ENCODE peak calls at places on chromosomes 4 and X, in seven cellular contexts. F is GM12865, M is lower lobe of right lung, C is psoas muscle, J is fibroblast of the aortic adventitia, T is brain microvascular endothelial cell, Z is cardiac muscle cell. P is an unnamed sample.

GRCh38 chr4:4519296-4519898 is 22.5 kb downstream of the STX18 start:
- DNase-seq in F (no peak), M (no peak), C (no peak), J (peak), T (no peak), Z (peak), P (peak)

GRCh38 chr4:127776620-127777019 is 5.5 kb upstream of the HSPA4L start:
- DNase-seq in F (no peak), M (no peak), C (no peak), J (no peak), T (no peak), Z (no peak), P (peak)

GRCh38 chr4:90951037-90951436 is 823.8 kb downstream of the CCSER1 start:
- DNase-seq in F (no peak), M (no peak), C (no peak), J (no peak), T (peak), Z (no peak), P (peak)

GRCh38 chr4:43394976-43395375 is 502.5 kb downstream of the GRXCR1 start:
- DNase-seq in F (no peak), M (no peak), C (no peak), J (peak), T (peak), Z (no peak), P (peak)

GRCh38 chrX:43474321-43474720 is 181.8 kb upstream of the MAOA start:
- DNase-seq in F (no peak), M (no peak), C (no peak), J (no peak), T (no peak), Z (no peak), P (peak)

GRCh38 chr4:866761-867390 is 40.9 kb upstream of the CPLX1 start:
- DNase-seq in F (no peak), M (no peak), C (no peak), J (no peak), T (peak), Z (no peak), P (peak)

GRCh38 chr4:164648849-164649212 is 105.1 kb upstream of the SMIM31 start:
- DNase-seq in F (no peak), M (no peak), C (no peak), J (no peak), T (no peak), Z (no peak), P (no peak)

GRCh38 chrX:5632061-5632614 is 596.5 kb downstream of the NLGN4X start:
- DNase-seq in F (no peak), M (no peak), C (no peak), J (no peak), T (no peak), Z (peak), P (no peak)

GRCh38 chr4:95124906-95125504 is 367.2 kb downstream of the BMPR1B start:
- DNase-seq in F (peak), M (no peak), C (no peak), J (peak), T (peak), Z (peak), P (peak)

GRCh38 chr4:26176621-26177121 is 144.1 kb upstream of the RBPJ start:
- DNase-seq in F (no peak), M (no peak), C (no peak), J (peak), T (peak), Z (no peak), P (peak)

GRCh38 chr4:68864438-68865177 is 48.8 kb downstream of the UGT2B10 start:
- DNase-seq in F (no peak), M (no peak), C (no peak), J (no peak), T (no peak), Z (no peak), P (peak)

GRCh38 chr4:2786152-2786671 is 6.7 kb upstream of the SH3BP2 start:
- DNase-seq in F (peak), M (peak), C (no peak), J (no peak), T (no peak), Z (no peak), P (no peak)

GRCh38 chrX:108261541-108262218 is 170.1 kb downstream of the ATG4A start:
- DNase-seq in F (no peak), M (no peak), C (no peak), J (peak), T (no peak), Z (no peak), P (peak)

DNA sequence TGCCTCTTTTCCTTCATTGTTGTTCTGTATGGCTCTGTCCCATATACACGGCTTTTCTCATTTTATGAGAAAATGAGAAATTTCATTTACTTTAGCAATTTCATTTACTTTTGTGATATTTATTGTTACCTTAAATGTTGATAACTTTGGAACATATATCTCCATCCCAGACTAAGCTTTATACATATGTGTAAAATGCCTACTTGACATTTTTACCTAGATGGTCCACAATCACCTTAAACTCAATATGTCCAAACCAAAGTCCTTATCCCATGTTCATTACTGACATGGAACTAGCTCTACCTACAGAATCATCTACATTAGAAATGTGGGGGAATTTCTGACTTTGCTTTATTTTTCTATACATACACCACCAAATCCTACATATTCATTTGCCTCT is 590.5 kb upstream of the CT83 start:
- DNase-seq in F (no peak), M (no peak), C (no peak), J (no peak), T (no peak), Z (no peak), P (no peak)
- H3K4me3 ChIP-seq in F (no peak), M (no peak), C (no peak), J (no peak), T (no peak), Z (no peak), P (no peak)

GRCh38 chrX:40660381-40660780 is 13.0 kb upstream of the CXorf38 start:
- DNase-seq in F (no peak), M (no peak), C (no peak), J (no peak), T (no peak), Z (no peak), P (no peak)

GRCh38 chrX:40661489-40661888 is 14.1 kb upstream of the CXorf38 start:
- DNase-seq in F (no peak), M (no peak), C (no peak), J (no peak), T (no peak), Z (no peak), P (no peak)

GRCh38 chrX:40663078-40663740 is 15.8 kb upstream of the CXorf38 start:
- DNase-seq in F (peak), M (no peak), C (no peak), J (no peak), T (no peak), Z (no peak), P (no peak)

GRCh38 chrX:40663880-40664630 is 16.7 kb upstream of the CXorf38 start:
- DNase-seq in F (no peak), M (no peak), C (no peak), J (peak), T (peak), Z (peak), P (no peak)
- TF ChIP-seq CTCF in F (no peak), M (peak), C (peak), J (peak), T (peak), Z (peak), P (peak)

GRCh38 chrX:123088930-123089329 is 95.1 kb upstream of the GRIA3 start:
- DNase-seq in F (no peak), M (no peak), C (no peak), J (no peak), T (no peak), Z (no peak), P (no peak)
- H3K4me3 ChIP-seq in F (no peak), M (no peak), C (no peak), J (no peak), T (no peak), Z (no peak), P (no peak)

GRCh38 chrX:110420771-110421498 is 62.3 kb downstream of the RTL9 start:
- DNase-seq in F (peak), M (no peak), C (no peak), J (no peak), T (no peak), Z (no peak), P (no peak)
- TF ChIP-seq CTCF in F (peak), M (no peak), C (peak), J (peak), T (peak), Z (no peak), P (peak)

DNA sequence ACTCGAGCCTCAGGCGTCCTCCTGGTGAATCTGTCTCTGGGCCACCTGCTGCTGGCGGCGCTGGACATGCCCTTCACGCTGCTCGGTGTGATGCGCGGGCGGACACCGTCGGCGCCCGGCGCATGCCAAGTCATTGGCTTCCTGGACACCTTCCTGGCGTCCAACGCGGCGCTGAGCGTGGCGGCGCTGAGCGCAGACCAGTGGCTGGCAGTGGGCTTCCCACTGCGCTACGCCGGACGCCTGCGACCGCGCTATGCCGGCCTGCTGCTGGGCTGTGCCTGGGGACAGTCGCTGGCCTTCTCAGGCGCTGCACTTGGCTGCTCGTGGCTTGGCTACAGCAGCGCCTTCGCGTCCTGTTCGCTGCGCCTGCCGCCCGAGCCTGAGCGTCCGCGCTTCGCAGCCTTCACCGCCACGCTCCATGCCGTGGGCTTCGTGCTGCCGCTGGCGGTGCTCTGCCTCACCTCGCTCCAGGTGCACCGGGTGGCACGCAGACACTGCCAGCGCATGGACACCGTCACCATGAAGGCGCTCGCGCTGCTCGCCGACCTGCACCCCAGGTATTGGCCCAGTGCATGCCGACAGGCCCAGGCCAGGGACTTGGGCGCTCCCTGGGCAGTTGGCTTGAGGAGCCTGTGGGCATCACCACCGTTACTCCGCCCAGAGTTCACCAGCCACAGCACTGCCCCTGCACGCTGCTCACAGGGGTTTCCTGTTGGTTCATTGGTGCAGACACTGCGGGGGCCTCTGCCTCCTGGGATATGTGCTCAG is 1.1 kb downstream of the GPR78 start:
- DNase-seq in F (no peak), M (no peak), C (peak), J (no peak), T (no peak), Z (no peak), P (no peak)
- H3K4me3 ChIP-seq in F (no peak), M (no peak), C (no peak), J (no peak), T (no peak), Z (no peak), P (no peak)

DNA sequence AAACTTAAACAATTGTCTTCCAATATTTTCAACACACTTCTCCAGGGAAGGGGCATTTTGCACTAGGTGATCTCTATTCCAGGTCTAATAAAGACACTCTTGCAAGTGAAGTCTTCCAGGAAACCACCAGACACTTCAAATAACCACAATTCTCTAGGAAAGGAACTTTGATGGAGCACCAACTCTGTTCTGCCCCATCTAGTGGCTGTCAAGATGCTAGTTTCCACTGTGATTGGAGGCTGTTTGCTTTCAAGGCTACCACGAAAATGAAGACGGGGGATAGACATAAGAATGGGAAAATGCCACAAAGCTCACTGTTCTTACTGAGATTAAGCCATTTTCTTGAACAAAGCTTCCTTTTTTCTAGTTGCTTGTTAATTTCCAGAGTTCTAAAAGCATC is 100.6 kb upstream of the F9 start:
- DNase-seq in F (no peak), M (no peak), C (no peak), J (peak), T (no peak), Z (peak), P (peak)
- TF ChIP-seq CTCF in F (no peak), M (no peak), C (peak), J (peak), T (peak), Z (no peak), P (peak)

GRCh38 chrX:13891367-13892146 is 74.7 kb upstream of the GPM6B start:
- DNase-seq in F (peak), M (no peak), C (no peak), J (no peak), T (no peak), Z (no peak), P (no peak)
- H3K4me3 ChIP-seq in F (no peak), M (no peak), C (no peak), J (no peak), T (no peak), Z (no peak), P (no peak)

DNA sequence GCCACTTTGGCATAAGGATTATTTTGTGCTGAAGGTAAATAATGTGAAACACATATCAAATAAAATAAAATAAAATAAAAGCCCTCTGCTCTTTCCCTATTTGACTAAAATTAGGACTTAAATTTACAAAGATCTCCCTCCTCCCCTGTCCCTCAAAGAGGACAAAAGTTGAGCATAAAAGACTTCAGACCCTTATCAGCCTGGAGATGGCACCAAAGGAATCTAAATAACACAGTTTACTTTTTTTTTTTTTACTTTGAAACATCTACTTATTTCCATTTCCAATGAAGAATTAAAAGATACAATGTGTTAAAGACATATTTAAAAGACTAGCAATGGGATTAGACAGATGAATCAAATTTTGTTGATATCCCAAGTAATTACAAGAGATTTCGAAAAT is 89.7 kb downstream of the EPHA5 start:
- DNase-seq in F (no peak), M (no peak), C (no peak), J (peak), T (no peak), Z (no peak), P (no peak)
- TF ChIP-seq CTCF in F (no peak), M (no peak), C (no peak), J (no peak), T (peak), Z (peak), P (no peak)